ENCODE peak calls at places on chromosomes 4 and X, in four cellular contexts. R, F, C and M are unnamed samples.

GRCh38 chrX:44876076-44876475 is 3.1 kb downstream of the KDM6A start:
- DNase-seq in R (no peak), F (peak), C (peak), M (no peak)

GRCh38 chr4:150001815-150002214 is 76.4 kb upstream of the DCLK2 start:
- DNase-seq in R (no peak), F (no peak), C (peak), M (no peak)

GRCh38 chr4:61514991-61515390 is 314.9 kb downstream of the ADGRL3 start:
- DNase-seq in R (no peak), F (no peak), C (no peak), M (no peak)

GRCh38 chr4:147933316-147933715 is 201.4 kb downstream of the ARHGAP10 start:
- DNase-seq in R (no peak), F (no peak), C (no peak), M (no peak)

GRCh38 chr4:184907216-184907615 is 81.4 kb upstream of the ACSL1 start:
- DNase-seq in R (peak), F (no peak), C (peak), M (no peak)

GRCh38 chr4:48340905-48341775 is at the start of gene SLAIN2:
- DNase-seq in R (peak), F (peak), C (peak), M (peak)

GRCh38 chr4:127622621-127622922 is 10.2 kb upstream of the INTU start:
- DNase-seq in R (no peak), F (no peak), C (no peak), M (no peak)

GRCh38 chrX:42119076-42119475 is 195.7 kb upstream of the CASK start:
- DNase-seq in R (peak), F (peak), C (peak), M (peak)

GRCh38 chr4:112857461-112857860 is 192.0 kb upstream of the ANK2 start:
- DNase-seq in R (peak), F (peak), C (peak), M (no peak)

GRCh38 chrX:22365460-22365859 is 92.7 kb downstream of the CBLL2 start:
- DNase-seq in R (peak), F (peak), C (peak), M (no peak)

GRCh38 chr4:77465271-77465670 is 140.3 kb upstream of the CXCL13 start:
- DNase-seq in R (peak), F (peak), C (peak), M (no peak)

GRCh38 chr4:176291748-176292147 is 22.7 kb upstream of the ASB5 start:
- DNase-seq in R (no peak), F (no peak), C (no peak), M (no peak)

GRCh38 chrX:155899366-155899765 is 18.2 kb downstream of the VAMP7 start:
- DNase-seq in R (no peak), F (no peak), C (no peak), M (no peak)

GRCh38 chr4:6195602-6196319 is 4.6 kb downstream of the JAKMIP1 start:
- DNase-seq in R (no peak), F (no peak), C (no peak), M (peak)

GRCh38 chr4:93748380-93748779 is 80.2 kb upstream of the ATOH1 start:
- DNase-seq in R (no peak), F (no peak), C (no peak), M (no peak)

GRCh38 chr4:67603310-67604028 is 44.9 kb downstream of the STAP1 start:
- DNase-seq in R (no peak), F (no peak), C (no peak), M (no peak)

GRCh38 chrX:45850197-45850774 is 649.6 kb upstream of the DIPK2B start:
- DNase-seq in R (no peak), F (no peak), C (peak), M (no peak)

GRCh38 chr4:53494851-53495250 is 96.4 kb downstream of the LNX1 start:
- DNase-seq in R (no peak), F (peak), C (no peak), M (no peak)

GRCh38 chr4:53489279-53489889 is 101.9 kb downstream of the LNX1 start:
- DNase-seq in R (peak), F (peak), C (peak), M (no peak)

GRCh38 chr4:53490161-53490915 is 100.9 kb downstream of the LNX1 start:
- DNase-seq in R (peak), F (peak), C (peak), M (no peak)

DNA sequence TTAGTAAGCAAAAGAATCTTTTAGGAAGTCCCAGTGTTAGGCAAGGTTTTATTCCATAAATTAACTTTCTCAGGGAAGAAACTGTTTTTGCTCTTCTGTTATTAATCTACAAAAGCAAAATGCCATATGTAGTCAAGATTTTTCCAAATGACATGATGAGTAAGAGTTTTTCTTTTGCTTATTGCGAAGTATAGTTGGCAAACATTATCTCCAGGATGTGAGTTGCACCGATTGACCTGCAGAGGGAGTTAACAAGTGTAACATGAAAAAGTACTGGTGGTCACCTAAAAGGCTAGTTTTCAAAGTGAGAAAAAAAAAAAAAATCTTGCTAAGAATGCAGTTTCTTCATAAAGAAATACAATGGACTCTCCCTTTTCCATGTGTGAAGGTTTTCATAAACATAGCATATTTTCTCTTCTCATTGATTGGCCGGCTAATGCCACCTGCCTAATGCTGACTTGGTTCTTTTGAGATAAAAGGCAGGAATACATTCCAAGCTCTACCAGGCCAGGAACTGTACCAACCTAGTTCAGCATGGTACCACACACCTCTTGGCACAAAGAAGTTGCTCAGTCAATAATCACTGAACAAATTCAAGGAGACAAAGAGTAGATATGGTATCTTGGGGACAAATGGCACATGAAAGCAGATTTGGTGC is 100.2 kb downstream of the LNX1 start:
- DNase-seq in R (peak), F (peak), C (peak), M (no peak)
- TF ChIP-seq CTCF in R (peak), F (peak), C (peak), M (peak)

GRCh38 chrX:79259073-79259689 is 108.0 kb downstream of the ITM2A start:
- DNase-seq in R (peak), F (peak), C (no peak), M (no peak)
- H3K4me3 ChIP-seq in R (no peak), F (no peak), C (no peak), M (no peak)

GRCh38 chr4:32775049-32775448 is 2054.9 kb downstream of the PCDH7 start:
- DNase-seq in R (peak), F (peak), C (peak), M (peak)
- TF ChIP-seq CTCF in R (peak), F (no peak), C (no peak), M (peak)

DNA sequence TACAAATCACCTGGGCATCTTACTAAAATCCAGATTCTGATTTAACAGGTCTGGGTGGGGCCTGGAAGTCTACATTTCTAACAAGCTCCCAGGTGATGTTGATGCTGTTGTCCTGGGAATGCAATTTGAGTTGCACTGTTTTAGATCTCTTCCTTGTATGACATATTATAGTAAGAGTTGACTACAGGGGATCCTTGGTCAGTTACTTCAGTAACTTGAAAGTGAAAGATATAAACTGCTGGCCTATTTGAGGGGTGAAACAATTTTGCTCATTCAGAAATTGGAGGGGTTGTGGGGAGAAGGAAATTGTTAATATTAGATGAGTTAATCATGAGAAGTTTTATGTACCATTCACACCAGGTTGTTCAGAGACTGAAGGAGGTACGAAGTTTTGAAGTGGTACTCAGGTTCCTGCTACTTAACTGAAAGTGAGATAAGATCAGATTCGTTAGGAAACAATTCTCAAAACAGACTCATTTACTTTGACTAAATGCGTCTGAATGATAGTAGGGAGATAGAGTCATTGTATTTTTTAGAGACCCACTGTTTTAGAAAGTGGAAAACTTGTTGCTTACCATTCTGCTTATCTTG is 12.5 kb downstream of the SH2D1A start:
- DNase-seq in R (no peak), F (no peak), C (no peak), M (no peak)
- H3K4me3 ChIP-seq in R (no peak), F (no peak), C (no peak), M (no peak)

GRCh38 chr4:7721984-7722551 is 217.6 kb downstream of the AFAP1 start:
- DNase-seq in R (peak), F (no peak), C (no peak), M (peak)
- TF ChIP-seq CTCF in R (peak), F (no peak), C (no peak), M (peak)